ENCODE peak calls at places on chromosomes 13 and 19, in five cellular contexts. I is K562, M is GM12891, D is H1, B is GM12878. S is an unnamed sample.

GRCh38 chr13:110575322-110576069 is 14.0 kb upstream of the RAB20 start:
- DNase-seq in I (peak; percentile 54), M (peak; percentile 45), D (no peak), B (peak; percentile 43), S (peak; percentile 59)

GRCh38 chr19:13082192-13083007 is 20.3 kb downstream of the LYL1 start:
- DNase-seq in I (peak; percentile 68), M (no peak), D (no peak), B (no peak), S (no peak)

GRCh38 chr13:112103971-112104872 is 37.3 kb downstream of the SOX1 start:
- DNase-seq in I (no peak), M (no peak), D (peak; percentile 79), B (no peak), S (no peak)

GRCh38 chr19:2475018-2475701 is 767 bp upstream of the GADD45B start:
- DNase-seq in I (peak; percentile 49), M (no peak), D (peak; percentile 76), B (no peak), S (no peak)

GRCh38 chr19:39637891-39638290 is 17.8 kb upstream of the LGALS16 start:
- DNase-seq in I (no peak), M (no peak), D (no peak), B (no peak), S (no peak)

GRCh38 chr13:94311893-94312292 is 167.6 kb downstream of the DCT start:
- DNase-seq in I (no peak), M (no peak), D (no peak), B (no peak), S (no peak)

GRCh38 chr19:51691122-51692064 is 1.7 kb upstream of the SPACA6 start:
- DNase-seq in I (no peak), M (no peak), D (no peak), B (no peak), S (no peak)

GRCh38 chr19:1400281-1401137 is 833 bp downstream of the GAMT start:
- DNase-seq in I (peak; percentile 77), M (no peak), D (no peak), B (no peak), S (peak; percentile 56)

GRCh38 chr13:53151692-53152421 is 123.2 kb downstream of the OLFM4 start:
- DNase-seq in I (peak; percentile 54), M (peak; percentile 11), D (peak; percentile 78), B (peak; percentile 32), S (peak; percentile 5)

GRCh38 chr19:3970808-3971598 is at the start of gene DAPK3:
- DNase-seq in I (peak; percentile 98), M (peak; percentile 98), D (peak; percentile 98), B (peak; percentile 91), S (peak; percentile 98)

GRCh38 chr19:3966051-3967017 is 4.6 kb downstream of the DAPK3 start:
- DNase-seq in I (no peak), M (no peak), D (no peak), B (no peak), S (no peak)

GRCh38 chr19:3970313-3970807 is 539 bp downstream of the DAPK3 start:
- DNase-seq in I (no peak), M (no peak), D (no peak), B (no peak), S (no peak)

GRCh38 chr19:3969435-3970312 is 1.2 kb downstream of the DAPK3 start:
- DNase-seq in I (peak; percentile 61), M (no peak), D (peak; percentile 64), B (no peak), S (no peak)

GRCh38 chr19:3968556-3969434 is 2.1 kb downstream of the DAPK3 start:
- DNase-seq in I (peak; percentile 64), M (no peak), D (peak; percentile 84), B (no peak), S (no peak)
- TF ChIP-seq TAF1 in I (no peak), M (no peak), D (no peak), B (no peak), S (no peak)

DNA sequence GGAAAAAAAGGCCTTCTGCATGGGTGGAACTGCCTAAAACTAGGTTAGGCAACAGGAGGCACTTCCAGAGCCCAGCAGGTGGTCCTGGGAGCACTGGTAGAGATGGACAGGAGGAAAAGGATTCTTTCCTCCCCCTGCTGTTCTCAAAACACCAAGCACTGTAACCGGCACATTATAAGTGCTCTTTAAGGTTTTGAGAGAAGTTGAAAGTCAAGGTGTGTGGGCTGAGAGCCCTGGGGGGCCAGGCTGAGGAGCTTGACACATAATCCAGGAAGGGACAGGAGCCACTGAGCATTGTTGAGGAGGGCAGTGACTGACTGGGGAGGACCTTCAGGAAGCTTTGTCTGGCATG is 32.3 kb downstream of the SPATA13 start:
- DNase-seq in I (no peak), M (no peak), D (no peak), B (no peak), S (no peak)
- TF ChIP-seq POLR2A in I (no peak), M (no peak), D (no peak), B (no peak), S (no peak)

GRCh38 chr19:48474084-48474592 is 5.0 kb downstream of the CYTH2 start:
- DNase-seq in I (no peak), M (no peak), D (no peak), B (no peak), S (no peak)
- TF ChIP-seq POLR2AphosphoS5 in I (no peak), M (no peak), D (peak; percentile 56), B (no peak), S (no peak)

GRCh38 chr19:16111160-16111908 is at the start of gene RAB8A:
- DNase-seq in I (peak; percentile 98), M (peak; percentile 98), D (peak; percentile 100), B (peak; percentile 96), S (peak; percentile 98)

GRCh38 chr19:16100524-16100923 is 11.2 kb upstream of the RAB8A start:
- DNase-seq in I (no peak), M (no peak), D (no peak), B (no peak), S (no peak)

GRCh38 chr19:16104722-16105121 is 7.0 kb upstream of the RAB8A start:
- DNase-seq in I (no peak), M (no peak), D (no peak), B (no peak), S (no peak)

DNA sequence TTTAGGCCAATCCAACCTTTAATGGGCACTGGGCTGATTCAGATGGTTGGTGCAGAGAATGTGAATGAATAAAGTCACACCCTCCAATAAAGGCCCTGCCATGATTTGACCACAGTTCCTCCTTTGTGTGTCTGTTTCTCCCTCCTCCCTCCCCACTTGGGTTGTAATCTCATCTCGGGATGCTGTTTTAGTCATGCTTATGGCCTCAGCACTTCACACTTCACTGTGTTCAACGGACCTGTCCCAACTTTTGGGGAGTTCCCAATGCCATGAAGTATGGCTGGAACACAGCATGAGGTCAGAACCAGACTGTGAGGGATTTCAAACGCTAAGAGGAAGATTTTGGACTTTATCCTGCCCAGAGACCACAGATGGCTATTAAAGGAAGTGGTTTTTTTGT is 5.6 kb upstream of the RAB8A start:
- DNase-seq in I (peak; percentile 28), M (no peak), D (no peak), B (no peak), S (no peak)
- TF ChIP-seq TAF1 in I (no peak), M (no peak), D (no peak), B (no peak), S (no peak)

GRCh38 chr19:15453906-15454305 is 4.2 kb upstream of the WIZ start:
- DNase-seq in I (no peak), M (no peak), D (no peak), B (no peak), S (no peak)

GRCh38 chr19:15450528-15450890 is 753 bp upstream of the WIZ start:
- DNase-seq in I (no peak), M (no peak), D (no peak), B (no peak), S (no peak)

GRCh38 chr19:15453091-15453498 is 3.3 kb upstream of the WIZ start:
- DNase-seq in I (no peak), M (no peak), D (no peak), B (no peak), S (no peak)

GRCh38 chr19:15454371-15454800 is 4.6 kb upstream of the WIZ start:
- DNase-seq in I (no peak), M (no peak), D (no peak), B (no peak), S (no peak)

DNA sequence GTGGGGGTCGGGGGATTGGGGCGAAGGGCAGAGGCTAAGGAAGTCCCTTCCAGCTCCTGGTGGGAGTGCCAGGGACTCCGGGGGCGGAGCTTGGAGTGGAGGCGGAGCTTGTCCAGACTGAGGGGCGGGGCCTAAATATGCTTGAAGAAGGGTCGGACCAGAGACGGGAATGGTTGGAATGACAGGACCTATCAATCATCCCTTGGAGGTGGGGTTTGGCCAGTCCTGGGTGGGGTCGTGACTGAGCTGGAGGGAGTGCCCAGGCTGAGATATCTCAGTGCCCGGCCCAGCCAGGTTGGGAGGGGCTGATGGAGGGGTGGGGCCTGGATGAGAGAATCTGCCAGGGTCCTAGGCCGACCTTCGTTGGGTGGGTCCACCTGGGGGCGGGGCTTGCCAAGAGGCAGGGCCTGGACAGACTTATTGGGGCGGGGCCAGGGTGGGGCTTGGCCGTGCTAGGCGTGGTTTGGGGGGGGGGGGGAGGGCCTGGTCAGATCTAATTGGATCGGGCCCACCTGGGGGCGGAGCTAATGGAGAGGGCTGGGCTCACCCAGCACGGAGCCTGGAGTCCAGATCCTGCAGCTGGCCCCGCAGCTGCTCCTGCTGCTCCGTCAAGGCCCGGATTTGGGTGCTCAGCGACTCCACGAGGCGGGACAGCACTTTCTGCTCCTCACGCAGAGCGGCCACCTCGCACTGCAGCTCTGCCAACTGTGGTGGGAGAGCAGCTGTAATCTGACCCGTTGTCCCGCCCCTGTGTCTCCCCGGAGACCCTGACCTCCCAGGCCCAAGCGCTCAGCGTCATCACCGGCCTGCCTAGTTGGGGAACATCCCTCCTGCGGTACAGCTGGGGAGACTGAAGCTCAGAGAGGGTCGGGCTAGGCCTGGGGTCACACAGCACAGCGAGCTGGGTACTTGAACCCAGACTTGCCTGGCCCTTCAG is 2.6 kb upstream of the WIZ start:
- DNase-seq in I (peak; percentile 94), M (peak; percentile 61), D (peak; percentile 98), B (no peak), S (no peak)
- TF ChIP-seq POLR2A in I (no peak), M (no peak), D (peak; percentile 30), B (peak; percentile 11), S (no peak)

GRCh38 chr13:51723529-51723928 is 80.4 kb downstream of the DHRS12 start:
- DNase-seq in I (no peak), M (no peak), D (no peak), B (no peak), S (no peak)
- TF ChIP-seq POLR2AphosphoS5 in I (no peak), M (no peak), D (no peak), B (no peak), S (no peak)

DNA sequence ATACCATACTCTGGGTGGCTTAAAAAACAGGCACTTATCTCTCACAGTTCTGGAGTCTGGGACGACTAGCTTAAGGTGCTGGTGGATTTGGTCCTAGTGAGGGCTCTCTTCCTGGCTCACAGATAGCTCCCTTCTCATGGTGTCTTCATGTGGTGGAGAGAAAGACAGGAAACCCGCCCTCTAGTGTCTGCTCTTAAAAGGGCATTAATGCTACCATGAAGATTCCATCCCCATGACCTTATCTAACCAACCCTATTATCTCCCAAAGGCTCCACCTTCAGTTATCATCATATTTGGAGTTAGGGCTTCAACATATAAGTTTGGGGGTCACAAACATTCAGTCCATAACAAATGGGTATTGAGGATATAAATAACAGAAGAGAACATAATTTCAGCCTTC is 139.4 kb downstream of the HS6ST3 start:
- DNase-seq in I (peak; percentile 28), M (no peak), D (no peak), B (no peak), S (no peak)
- TF ChIP-seq TAF1 in I (no peak), M (no peak), D (no peak), B (no peak), S (no peak)

S was measured in GM12892.